ENCODE peak calls at places on chromosomes 12 and 14, in four cellular contexts. One of them, this sample, is unnamed.

GRCh38 chr14:68945585-68946289 is 33.4 kb downstream of the ACTN1 start:
- DNase-seq in fibroblast of lung: no peak
- DNase-seq in neural progenitor cell: no peak
- DNase-seq in GM12865: no peak
- DNase-seq in this sample: no peak

GRCh38 chr12:84911331-84912190 is 1.0 kb downstream of the SLC6A15 start:
- DNase-seq in GM12865: no peak
- DNase-seq in neural progenitor cell: peak; percentile 93
- DNase-seq in fibroblast of lung: peak; percentile 90
- DNase-seq in this sample: peak; percentile 13

GRCh38 chr12:120654656-120655055 is 14.2 kb downstream of the CABP1 start:
- DNase-seq in neural progenitor cell: no peak
- DNase-seq in GM12865: no peak
- DNase-seq in fibroblast of lung: no peak
- DNase-seq in this sample: no peak

GRCh38 chr14:104431351-104431928 is 148.1 kb upstream of the C14orf180 start:
- DNase-seq in GM12865: no peak
- DNase-seq in fibroblast of lung: no peak
- DNase-seq in neural progenitor cell: no peak
- DNase-seq in this sample: no peak

GRCh38 chr12:45200497-45201043 is 15.3 kb upstream of the ANO6 start:
- DNase-seq in GM12865: no peak
- DNase-seq in fibroblast of lung: peak; percentile 55
- DNase-seq in neural progenitor cell: no peak
- DNase-seq in this sample: no peak

GRCh38 chr12:66740257-66740656 is 61.4 kb upstream of the GRIP1 start:
- DNase-seq in fibroblast of lung: no peak
- DNase-seq in neural progenitor cell: no peak
- DNase-seq in GM12865: no peak
- DNase-seq in this sample: no peak

GRCh38 chr14:50013198-50013918 is 103.0 kb downstream of the VCPKMT start:
- DNase-seq in neural progenitor cell: no peak
- DNase-seq in fibroblast of lung: no peak
- DNase-seq in GM12865: no peak
- DNase-seq in this sample: peak; percentile 43

GRCh38 chr14:56170028-56170427 is 51.8 kb downstream of the PELI2 start:
- DNase-seq in GM12865: no peak
- DNase-seq in fibroblast of lung: peak; percentile 38
- DNase-seq in neural progenitor cell: no peak
- DNase-seq in this sample: no peak

GRCh38 chr12:62908667-62909066 is 26.3 kb downstream of the PPM1H start:
- DNase-seq in GM12865: no peak
- DNase-seq in fibroblast of lung: no peak
- DNase-seq in neural progenitor cell: no peak
- DNase-seq in this sample: no peak

GRCh38 chr12:69287556-69287955 is 48.2 kb downstream of the CPSF6 start:
- DNase-seq in fibroblast of lung: no peak
- DNase-seq in neural progenitor cell: no peak
- DNase-seq in GM12865: no peak
- DNase-seq in this sample: no peak

GRCh38 chr12:46983959-46984833 is 95.2 kb upstream of the PCED1B start:
- DNase-seq in neural progenitor cell: peak; percentile 77
- DNase-seq in fibroblast of lung: peak; percentile 75
- DNase-seq in GM12865: peak; percentile 59
- DNase-seq in this sample: peak; percentile 71

GRCh38 chr14:21825147-21825743 is 151.6 kb upstream of the OR4E1 start:
- DNase-seq in fibroblast of lung: no peak
- DNase-seq in GM12865: peak; percentile 43
- DNase-seq in neural progenitor cell: peak; percentile 74
- DNase-seq in this sample: no peak

GRCh38 chr12:94615284-94616216 is 34.8 kb downstream of the TMCC3 start:
- DNase-seq in fibroblast of lung: peak; percentile 69
- DNase-seq in neural progenitor cell: no peak
- DNase-seq in GM12865: no peak
- DNase-seq in this sample: no peak

GRCh38 chr14:44339862-44340261 is 167.2 kb downstream of the FSCB start:
- DNase-seq in GM12865: no peak
- DNase-seq in fibroblast of lung: no peak
- DNase-seq in neural progenitor cell: no peak
- DNase-seq in this sample: no peak

GRCh38 chr12:94714378-94714777 is 64.0 kb upstream of the TMCC3 start:
- DNase-seq in fibroblast of lung: peak; percentile 58
- DNase-seq in neural progenitor cell: no peak
- DNase-seq in GM12865: no peak
- DNase-seq in this sample: no peak

GRCh38 chr14:36208690-36209278 is 32.3 kb upstream of the PTCSC3 start:
- DNase-seq in neural progenitor cell: no peak
- DNase-seq in fibroblast of lung: no peak
- DNase-seq in GM12865: no peak
- DNase-seq in this sample: no peak

GRCh38 chr14:36212577-36212976 is 36.1 kb upstream of the PTCSC3 start:
- DNase-seq in GM12865: no peak
- DNase-seq in fibroblast of lung: no peak
- DNase-seq in neural progenitor cell: no peak
- DNase-seq in this sample: no peak

GRCh38 chr14:36212987-36213386 is 36.5 kb upstream of the PTCSC3 start:
- DNase-seq in GM12865: no peak
- DNase-seq in fibroblast of lung: no peak
- DNase-seq in neural progenitor cell: no peak
- DNase-seq in this sample: no peak

GRCh38 chr14:36204674-36205073 is 28.2 kb upstream of the PTCSC3 start:
- DNase-seq in fibroblast of lung: no peak
- DNase-seq in neural progenitor cell: no peak
- DNase-seq in GM12865: peak; percentile 1
- DNase-seq in this sample: no peak

DNA sequence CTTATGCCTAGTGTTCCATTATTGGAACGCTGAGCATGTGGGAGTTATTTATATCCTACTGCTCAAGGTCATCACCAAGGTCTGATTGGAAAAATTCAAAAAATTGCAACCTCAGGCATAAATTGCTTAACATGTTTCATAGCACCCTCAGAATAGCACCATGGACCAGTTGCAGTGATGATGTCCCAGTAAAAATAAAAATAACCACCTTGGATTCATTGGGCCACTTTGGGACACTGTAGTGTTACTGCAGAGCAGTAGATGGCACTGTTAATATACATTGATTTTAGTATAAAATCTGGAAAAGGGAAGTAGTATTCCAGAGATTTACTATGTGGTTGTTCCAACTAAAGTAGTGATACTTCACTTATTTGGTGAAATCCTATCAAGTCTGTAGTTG is 31.0 kb upstream of the PTCSC3 start:
- DNase-seq in fibroblast of lung: peak; percentile 2
- DNase-seq in neural progenitor cell: peak; percentile 23
- DNase-seq in GM12865: no peak
- DNase-seq in this sample: no peak
- TF ChIP-seq CTCF in fibroblast of lung: peak; percentile 32
- TF ChIP-seq CTCF in neural progenitor cell: peak; percentile 71
- TF ChIP-seq CTCF in GM12865: no peak
- TF ChIP-seq CTCF in this sample: peak; percentile 56

GRCh38 chr14:102501751-102502315 is 7.7 kb downstream of the ANKRD9 start:
- DNase-seq in GM12865: no peak
- DNase-seq in fibroblast of lung: no peak
- DNase-seq in neural progenitor cell: no peak
- DNase-seq in this sample: no peak
- TF ChIP-seq CTCF in GM12865: no peak
- TF ChIP-seq CTCF in fibroblast of lung: no peak
- TF ChIP-seq CTCF in neural progenitor cell: peak; percentile 24
- TF ChIP-seq CTCF in this sample: peak; percentile 52

GRCh38 chr14:52271538-52271937 is 4.0 kb downstream of the PTGDR start:
- DNase-seq in GM12865: no peak
- DNase-seq in fibroblast of lung: peak; percentile 7
- DNase-seq in neural progenitor cell: no peak
- DNase-seq in this sample: no peak

GRCh38 chr14:52268191-52269061 is 928 bp downstream of the PTGDR start:
- DNase-seq in neural progenitor cell: peak; percentile 66
- DNase-seq in fibroblast of lung: peak; percentile 54
- DNase-seq in GM12865: no peak
- DNase-seq in this sample: no peak

GRCh38 chr14:52266782-52267181 is 716 bp upstream of the PTGDR start:
- DNase-seq in GM12865: no peak
- DNase-seq in neural progenitor cell: no peak
- DNase-seq in fibroblast of lung: peak; percentile 5
- DNase-seq in this sample: no peak

GRCh38 chr14:52267501-52268190 is at the start of gene PTGDR:
- DNase-seq in GM12865: no peak
- DNase-seq in neural progenitor cell: peak; percentile 70
- DNase-seq in fibroblast of lung: peak; percentile 30
- DNase-seq in this sample: no peak

DNA sequence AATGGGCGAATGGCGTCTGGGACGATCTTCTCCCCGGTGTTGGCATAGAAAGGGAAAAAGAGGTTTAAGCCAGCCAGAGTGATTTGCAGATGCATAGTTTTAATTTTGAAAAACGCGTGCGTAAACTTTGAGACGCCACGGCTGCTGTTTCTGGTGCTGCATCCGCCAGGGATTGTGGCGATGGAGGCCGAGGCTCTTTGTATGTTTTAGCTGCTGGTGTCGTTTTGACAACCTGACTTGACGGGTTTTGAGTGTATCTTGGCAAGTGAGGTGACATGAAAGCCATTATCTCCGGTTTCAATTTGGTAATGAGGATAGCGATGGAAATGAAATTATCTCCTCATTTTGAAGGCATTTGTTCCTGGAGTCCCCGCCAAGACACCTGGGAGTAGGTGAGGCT is 1.6 kb downstream of the PTGDR start:
- DNase-seq in neural progenitor cell: no peak
- DNase-seq in GM12865: no peak
- DNase-seq in fibroblast of lung: no peak
- DNase-seq in this sample: no peak
- TF ChIP-seq CTCF in neural progenitor cell: no peak
- TF ChIP-seq CTCF in GM12865: no peak
- TF ChIP-seq CTCF in fibroblast of lung: no peak
- TF ChIP-seq CTCF in this sample: no peak

GRCh38 chr12:124510301-124510970 is 57.0 kb downstream of the NCOR2 start:
- DNase-seq in neural progenitor cell: no peak
- DNase-seq in fibroblast of lung: no peak
- DNase-seq in GM12865: peak; percentile 26
- DNase-seq in this sample: no peak
- TF ChIP-seq CTCF in neural progenitor cell: peak; percentile 9
- TF ChIP-seq CTCF in fibroblast of lung: no peak
- TF ChIP-seq CTCF in GM12865: no peak
- TF ChIP-seq CTCF in this sample: peak; percentile 53

This sample was measured in HFFc6.